ENCODE peak calls at places on chromosomes 2 and 18, in four cellular contexts. C, S, B and Y are unnamed samples.

GRCh38 chr2:60741588-60741987 is 14.5 kb upstream of the PAPOLG start:
- DNase-seq in C (no peak), S (no peak), B (no peak), Y (no peak)

GRCh38 chr2:224869601-224870000 is 153.4 kb upstream of the CCDC195 start:
- DNase-seq in C (no peak), S (peak; percentile 97), B (no peak), Y (no peak)

GRCh38 chr2:43269074-43269572 is 42.7 kb upstream of the ZFP36L2 start:
- DNase-seq in C (peak; percentile 98), S (peak; percentile 99), B (no peak), Y (peak; percentile 48)

GRCh38 chr2:30235008-30235655 is 3.8 kb downstream of the LBH start:
- DNase-seq in C (no peak), S (peak; percentile 60), B (no peak), Y (no peak)

GRCh38 chr2:96524482-96525210 is 11.9 kb upstream of the ARID5A start:
- DNase-seq in C (no peak), S (no peak), B (no peak), Y (no peak)

GRCh38 chr2:67996772-67997527 is 65.9 kb downstream of the C1D start:
- DNase-seq in C (peak; percentile 6), S (no peak), B (no peak), Y (no peak)

GRCh38 chr2:105072039-105072438 is 34.2 kb downstream of the MRPS9 start:
- DNase-seq in C (no peak), S (no peak), B (peak; percentile 32), Y (no peak)

GRCh38 chr18:62037012-62037742 is 144.4 kb upstream of the RNF152 start:
- DNase-seq in C (no peak), S (no peak), B (no peak), Y (no peak)

GRCh38 chr2:68045337-68045736 is 17.5 kb downstream of the C1D start:
- DNase-seq in C (no peak), S (no peak), B (no peak), Y (no peak)

GRCh38 chr2:30899655-30900054 is 92.4 kb upstream of the CAPN13 start:
- DNase-seq in C (no peak), S (no peak), B (no peak), Y (no peak)

GRCh38 chr2:27306657-27307544 is 1.3 kb downstream of the UCN start:
- DNase-seq in C (no peak), S (no peak), B (no peak), Y (no peak)

GRCh38 chr2:26613241-26614204 is 27.6 kb downstream of the CIB4 start:
- DNase-seq in C (no peak), S (no peak), B (no peak), Y (no peak)

GRCh38 chr18:13222371-13223281 is 4.1 kb downstream of the LDLRAD4 start:
- DNase-seq in C (no peak), S (peak; percentile 37), B (no peak), Y (no peak)

GRCh38 chr2:49210191-49210590 is 55.9 kb upstream of the FSHR start:
- DNase-seq in C (no peak), S (no peak), B (no peak), Y (no peak)

GRCh38 chr2:174835797-174836255 is 71.6 kb upstream of the CHRNA1 start:
- DNase-seq in C (no peak), S (peak; percentile 97), B (no peak), Y (no peak)

GRCh38 chr2:217899231-217900009 is 103.4 kb downstream of the TNS1 start:
- DNase-seq in C (no peak), S (peak; percentile 91), B (no peak), Y (peak; percentile 82)

GRCh38 chr2:56889738-56890137 is 705.9 kb downstream of the CCDC85A start:
- DNase-seq in C (no peak), S (no peak), B (no peak), Y (no peak)

GRCh38 chr2:172380436-172381274 is 46.7 kb upstream of the ITGA6 start:
- DNase-seq in C (peak; percentile 54), S (no peak), B (no peak), Y (no peak)

GRCh38 chr18:55861266-55861665 is 273.3 kb upstream of the TCF4 start:
- DNase-seq in C (peak; percentile 65), S (peak; percentile 60), B (no peak), Y (no peak)

GRCh38 chr2:226618875-226619605 is 180.6 kb downstream of the IRS1 start:
- DNase-seq in C (peak; percentile 4), S (peak; percentile 33), B (no peak), Y (no peak)

GRCh38 chr2:239116456-239117246 is 268.8 kb downstream of the TWIST2 start:
- DNase-seq in C (no peak), S (peak; percentile 25), B (no peak), Y (no peak)

GRCh38 chr2:160351978-160352377 is 141.6 kb downstream of the RBMS1 start:
- DNase-seq in C (no peak), S (peak; percentile 78), B (no peak), Y (no peak)

GRCh38 chr2:127792805-127793204 is 18.2 kb downstream of the WDR33 start:
- DNase-seq in C (no peak), S (no peak), B (no peak), Y (no peak)

GRCh38 chr2:120066708-120067547 is 54.1 kb downstream of the EPB41L5 start:
- DNase-seq in C (peak; percentile 21), S (peak; percentile 66), B (no peak), Y (no peak)

GRCh38 chr2:60119778-60120177 is 433.7 kb downstream of the BCL11A start:
- DNase-seq in C (no peak), S (no peak), B (no peak), Y (no peak)

GRCh38 chr2:44930274-44930826 is 11.2 kb upstream of the SIX3 start:
- DNase-seq in C (no peak), S (no peak), B (no peak), Y (no peak)

GRCh38 chr2:86631846-86632485 is 8.3 kb upstream of the RNF103 start:
- DNase-seq in C (peak; percentile 51), S (no peak), B (no peak), Y (no peak)

GRCh38 chr18:49723648-49724180 is 89.6 kb downstream of the ACAA2 start:
- DNase-seq in C (peak; percentile 91), S (peak; percentile 51), B (peak; percentile 43), Y (no peak)
- TF ChIP-seq FOS in C (peak; percentile 93), S (no peak), B (no peak), Y (no peak)

DNA sequence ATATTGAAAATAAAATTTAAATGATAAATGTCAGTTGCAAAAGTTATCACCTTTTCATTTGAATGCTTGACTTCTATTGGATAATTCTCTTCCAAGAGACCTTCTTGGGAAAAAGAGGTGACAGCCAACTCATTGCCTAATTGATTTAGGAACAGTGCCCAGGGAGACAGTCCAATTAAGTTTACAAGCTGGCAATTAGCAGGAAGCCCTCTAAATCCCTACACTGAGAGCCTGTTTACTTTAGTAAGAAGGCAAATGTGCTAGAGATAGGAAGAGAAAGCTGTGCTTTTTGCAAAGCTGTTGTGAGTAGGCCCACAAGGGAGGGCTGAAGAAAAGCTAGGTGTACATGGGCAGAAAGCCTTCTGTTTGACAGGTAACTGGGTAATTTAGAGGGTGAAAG is 189.1 kb downstream of the WDPCP start:
- DNase-seq in C (no peak), S (no peak), B (no peak), Y (no peak)
- TF ChIP-seq FOS in C (no peak), S (no peak), B (no peak), Y (no peak)

GRCh38 chr2:207860685-207861084 is 91.0 kb upstream of the FZD5 start:
- DNase-seq in C (no peak), S (no peak), B (no peak), Y (no peak)

GRCh38 chr2:207852791-207853190 is 83.1 kb upstream of the FZD5 start:
- DNase-seq in C (no peak), S (no peak), B (no peak), Y (no peak)

GRCh38 chr2:207855591-207855990 is 85.9 kb upstream of the FZD5 start:
- DNase-seq in C (no peak), S (no peak), B (no peak), Y (no peak)

GRCh38 chr2:207849443-207849842 is 79.7 kb upstream of the FZD5 start:
- DNase-seq in C (no peak), S (no peak), B (no peak), Y (no peak)

DNA sequence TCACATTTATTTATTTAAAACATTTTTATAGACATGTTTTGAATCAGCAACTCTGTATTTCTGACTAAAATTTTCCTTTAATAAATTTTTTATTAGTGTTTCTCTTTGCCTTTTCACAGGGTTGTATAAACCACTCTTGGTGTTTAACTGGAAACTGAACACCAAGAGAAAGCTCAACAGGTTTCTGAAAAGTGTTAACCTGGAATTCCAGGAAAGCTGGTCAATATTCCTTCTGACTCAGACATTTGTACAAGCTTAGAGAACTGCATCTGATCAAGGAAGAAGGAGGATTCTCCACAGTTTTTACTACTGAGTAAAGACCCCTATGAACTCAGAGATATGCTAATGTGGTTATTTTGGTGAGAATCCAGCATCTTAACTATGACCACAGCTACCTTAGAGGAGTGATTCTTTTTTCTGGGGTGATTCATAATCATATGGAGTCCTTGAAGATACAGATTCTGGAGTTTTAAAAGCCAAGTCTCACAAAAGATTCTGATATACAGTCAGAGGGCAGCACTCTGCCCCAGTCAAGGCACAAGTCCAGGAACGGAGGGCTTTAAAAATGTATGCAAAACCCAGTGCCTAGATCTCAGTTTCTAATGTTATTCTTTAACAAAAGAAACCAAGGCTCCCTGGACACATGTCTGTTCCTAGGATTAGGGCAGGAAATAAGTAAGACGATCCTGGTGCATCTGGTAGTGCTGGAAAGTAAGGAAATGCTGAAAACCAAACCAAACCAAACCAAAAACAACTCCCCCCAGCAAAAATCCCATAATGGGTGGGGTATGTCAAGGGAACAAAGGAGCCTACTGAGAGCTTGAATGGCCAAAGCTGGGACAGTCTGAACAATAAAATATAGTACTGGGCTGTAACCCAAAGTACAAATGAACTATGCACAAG is 85.0 kb upstream of the FZD5 start:
- DNase-seq in C (no peak), S (peak; percentile 87), B (no peak), Y (no peak)
- TF ChIP-seq FOS in C (no peak), S (no peak), B (no peak), Y (no peak)

GRCh38 chr2:64485961-64486360 is 32.0 kb downstream of the LGALSL start:
- DNase-seq in C (no peak), S (no peak), B (no peak), Y (no peak)

GRCh38 chr2:64482243-64482642 is 28.3 kb downstream of the LGALSL start:
- DNase-seq in C (no peak), S (no peak), B (no peak), Y (no peak)

GRCh38 chr2:64481665-64482064 is 27.7 kb downstream of the LGALSL start:
- DNase-seq in C (no peak), S (no peak), B (no peak), Y (no peak)

GRCh38 chr2:64485302-64485701 is 31.3 kb downstream of the LGALSL start:
- DNase-seq in C (no peak), S (no peak), B (no peak), Y (no peak)

DNA sequence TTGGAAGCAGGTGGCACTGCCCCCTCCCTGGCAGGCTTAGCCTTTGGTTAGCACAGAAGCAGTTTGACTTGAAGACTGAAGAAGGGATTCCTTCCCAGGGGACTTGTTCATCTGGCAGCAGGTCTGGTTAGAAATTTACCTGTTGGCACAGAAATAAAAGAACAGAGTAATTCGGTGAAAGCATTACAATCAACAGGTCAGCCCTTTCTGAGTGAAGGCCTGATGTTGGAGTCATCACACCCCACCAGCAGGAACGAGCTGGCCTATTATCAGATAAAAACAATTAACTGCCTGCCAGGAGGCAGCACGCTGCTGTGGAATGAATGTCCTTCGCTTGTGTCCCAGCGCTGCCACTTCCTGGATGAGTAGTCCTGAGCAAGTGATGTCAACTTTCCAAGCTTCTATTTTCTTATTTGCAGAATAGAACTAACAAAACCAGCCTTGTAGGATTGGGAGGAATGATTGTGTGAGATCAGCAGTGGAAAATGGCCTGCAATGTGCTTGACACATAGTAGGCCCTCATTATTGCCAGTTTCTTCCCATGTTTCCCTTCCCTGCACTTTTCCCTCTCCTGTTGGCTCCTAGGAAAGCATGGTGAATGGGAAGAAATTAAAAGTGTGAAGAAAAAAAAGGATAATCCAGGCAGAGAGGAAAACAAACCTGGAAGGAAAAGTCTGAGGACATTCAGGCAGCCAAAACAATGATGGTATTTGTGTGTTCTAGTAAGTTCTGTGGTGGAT is 29.0 kb downstream of the LGALSL start:
- DNase-seq in C (no peak), S (no peak), B (no peak), Y (no peak)
- TF ChIP-seq FOS in C (peak; percentile 39), S (no peak), B (no peak), Y (no peak)